ENCODE peak calls at places on chromosomes 6 and 20, in four cellular contexts. G is stimulated activated CD4-positive, alpha-beta T cell treated with anti-CD3 and anti-CD28 coated beads, Interleukin-12 subunit alpha, Interleukin-12 subunit beta, amount 100 ng/mL, for 4 hours; V is sigmoid colon; U is stimulated activated naive B cell treated with anti-CD40 and anti-IgM and Interleukin-4, amounts not matched to agents 10 μg/mL and 1 μg/mL and 100 μg/mL, for 72 hours. X is an unnamed sample.
A peak's percentile ranks its signal among the peaks of the same experiment; 100 is the strongest.

GRCh38 chr6:19279137-19279747 is 557.9 kb upstream of the ID4 start:
- DNase-seq in G (no peak), V (no peak), U (no peak), X (no peak)

GRCh38 chr6:44222486-44222986 is 859 bp upstream of the SLC29A1 start:
- DNase-seq in G (no peak), V (peak; percentile 68), U (no peak), X (no peak)

GRCh38 chr6:149328083-149328482 is 10.6 kb downstream of the TAB2 start:
- DNase-seq in G (no peak), V (no peak), U (no peak), X (no peak)

GRCh38 chr6:95545691-95546090 is 31.6 kb upstream of the MANEA start:
- DNase-seq in G (no peak), V (no peak), U (no peak), X (no peak)

GRCh38 chr20:59824711-59825562 is 108.5 kb downstream of the SYCP2 start:
- DNase-seq in G (no peak), V (no peak), U (no peak), X (peak; percentile 59)

GRCh38 chr20:48648482-48649051 is 179.2 kb downstream of the PREX1 start:
- DNase-seq in G (no peak), V (no peak), U (no peak), X (no peak)

GRCh38 chr6:117028256-117028655 is 151.2 kb downstream of the RFX6 start:
- DNase-seq in G (no peak), V (no peak), U (no peak), X (no peak)

GRCh38 chr6:167409078-167409477 is 84.2 kb downstream of the TTLL2 start:
- DNase-seq in G (no peak), V (no peak), U (no peak), X (no peak)

GRCh38 chr6:106525111-106525884 is 104.0 kb downstream of the RTN4IP1 start:
- DNase-seq in G (no peak), V (no peak), U (no peak), X (no peak)

GRCh38 chr6:7758456-7758855 is 32.6 kb downstream of the BMP6 start:
- DNase-seq in G (no peak), V (no peak), U (no peak), X (no peak)

GRCh38 chr20:44083220-44083933 is 103.6 kb downstream of the JPH2 start:
- DNase-seq in G (no peak), V (no peak), U (no peak), X (no peak)

GRCh38 chr20:64044484-64045247 is 4.8 kb downstream of the SOX18 start:
- DNase-seq in G (no peak), V (no peak), U (no peak), X (no peak)

X was measured in mesenteric fat pad.